ENCODE peak calls at places on chromosomes 7 and 10, in seven cellular contexts. One of them, this sample, is unnamed.

GRCh38 chr10:6322805-6323204 is 120.1 kb downstream of the PFKFB3 start:
- DNase-seq in H1: no peak
- DNase-seq in H9: no peak
- DNase-seq in neuronal stem cell: no peak
- DNase-seq in mesenchymal stem cell: no peak
- DNase-seq in trophoblast cell: no peak
- DNase-seq in IMR-90: no peak
- DNase-seq in this sample: no peak

GRCh38 chr10:118870467-118871243 is 115.9 kb upstream of the CACUL1 start:
- DNase-seq in trophoblast cell: peak
- DNase-seq in IMR-90: peak
- DNase-seq in mesenchymal stem cell: peak
- DNase-seq in H9: no peak
- DNase-seq in H1: no peak
- DNase-seq in neuronal stem cell: no peak
- DNase-seq in this sample: peak

GRCh38 chr7:150830957-150831356 is 21.4 kb upstream of the AOC1 start:
- DNase-seq in IMR-90: no peak
- DNase-seq in trophoblast cell: peak
- DNase-seq in mesenchymal stem cell: no peak
- DNase-seq in H1: no peak
- DNase-seq in neuronal stem cell: no peak
- DNase-seq in H9: no peak
- DNase-seq in this sample: no peak

GRCh38 chr7:135913404-135913803 is 63.8 kb downstream of the MTPN start:
- DNase-seq in trophoblast cell: no peak
- DNase-seq in H1: no peak
- DNase-seq in IMR-90: no peak
- DNase-seq in H9: no peak
- DNase-seq in mesenchymal stem cell: no peak
- DNase-seq in neuronal stem cell: no peak
- DNase-seq in this sample: no peak

GRCh38 chr7:44177570-44178131 is 11.6 kb downstream of the GCK start:
- DNase-seq in neuronal stem cell: no peak
- DNase-seq in IMR-90: peak
- DNase-seq in H9: peak
- DNase-seq in trophoblast cell: no peak
- DNase-seq in H1: no peak
- DNase-seq in mesenchymal stem cell: peak
- DNase-seq in this sample: peak

GRCh38 chr7:96674565-96674964 is 35.1 kb downstream of the SEM1 start:
- DNase-seq in H9: no peak
- DNase-seq in IMR-90: no peak
- DNase-seq in trophoblast cell: no peak
- DNase-seq in mesenchymal stem cell: no peak
- DNase-seq in neuronal stem cell: no peak
- DNase-seq in H1: no peak
- DNase-seq in this sample: no peak

GRCh38 chr7:141452911-141453310 is 98.3 kb upstream of the AGK start:
- DNase-seq in H1: no peak
- DNase-seq in H9: no peak
- DNase-seq in neuronal stem cell: no peak
- DNase-seq in mesenchymal stem cell: no peak
- DNase-seq in trophoblast cell: no peak
- DNase-seq in IMR-90: no peak
- DNase-seq in this sample: no peak

GRCh38 chr10:93991596-93992284 is 2.0 kb upstream of the PLCE1 start:
- DNase-seq in H9: peak
- DNase-seq in H1: no peak
- DNase-seq in trophoblast cell: peak
- DNase-seq in IMR-90: peak
- DNase-seq in mesenchymal stem cell: peak
- DNase-seq in neuronal stem cell: peak
- DNase-seq in this sample: peak

GRCh38 chr10:76036410-76036940 is 605.1 kb downstream of the LRMDA start:
- DNase-seq in trophoblast cell: peak
- DNase-seq in H9: peak
- DNase-seq in mesenchymal stem cell: peak
- DNase-seq in neuronal stem cell: no peak
- DNase-seq in IMR-90: peak
- DNase-seq in H1: peak
- DNase-seq in this sample: peak

GRCh38 chr10:306654-307185 is 171.5 kb downstream of the ZMYND11 start:
- DNase-seq in H1: no peak
- DNase-seq in IMR-90: no peak
- DNase-seq in neuronal stem cell: no peak
- DNase-seq in H9: peak
- DNase-seq in trophoblast cell: peak
- DNase-seq in mesenchymal stem cell: no peak
- DNase-seq in this sample: peak

GRCh38 chr7:13639416-13639815 is 350.1 kb downstream of the ETV1 start:
- DNase-seq in IMR-90: no peak
- DNase-seq in neuronal stem cell: no peak
- DNase-seq in trophoblast cell: no peak
- DNase-seq in H1: no peak
- DNase-seq in mesenchymal stem cell: no peak
- DNase-seq in H9: no peak
- DNase-seq in this sample: no peak

GRCh38 chr7:157540606-157541294 is 203.9 kb downstream of the DNAJB6 start:
- DNase-seq in neuronal stem cell: no peak
- DNase-seq in trophoblast cell: no peak
- DNase-seq in H9: no peak
- DNase-seq in H1: no peak
- DNase-seq in mesenchymal stem cell: no peak
- DNase-seq in IMR-90: no peak
- DNase-seq in this sample: no peak

GRCh38 chr10:81215498-81215897 is 659.5 kb upstream of the NRG3 start:
- DNase-seq in H9: no peak
- DNase-seq in H1: no peak
- DNase-seq in trophoblast cell: no peak
- DNase-seq in neuronal stem cell: no peak
- DNase-seq in IMR-90: no peak
- DNase-seq in mesenchymal stem cell: peak
- DNase-seq in this sample: no peak

GRCh38 chr10:110008518-110009339 is 945 bp downstream of the ADD3 start:
- DNase-seq in mesenchymal stem cell: no peak
- DNase-seq in H1: no peak
- DNase-seq in trophoblast cell: no peak
- DNase-seq in neuronal stem cell: peak
- DNase-seq in IMR-90: no peak
- DNase-seq in H9: peak
- DNase-seq in this sample: peak

GRCh38 chr10:71396714-71397339 is at the start of gene CDH23:
- DNase-seq in IMR-90: no peak
- DNase-seq in H9: peak
- DNase-seq in neuronal stem cell: peak
- DNase-seq in H1: no peak
- DNase-seq in mesenchymal stem cell: no peak
- DNase-seq in trophoblast cell: peak
- DNase-seq in this sample: peak

DNA sequence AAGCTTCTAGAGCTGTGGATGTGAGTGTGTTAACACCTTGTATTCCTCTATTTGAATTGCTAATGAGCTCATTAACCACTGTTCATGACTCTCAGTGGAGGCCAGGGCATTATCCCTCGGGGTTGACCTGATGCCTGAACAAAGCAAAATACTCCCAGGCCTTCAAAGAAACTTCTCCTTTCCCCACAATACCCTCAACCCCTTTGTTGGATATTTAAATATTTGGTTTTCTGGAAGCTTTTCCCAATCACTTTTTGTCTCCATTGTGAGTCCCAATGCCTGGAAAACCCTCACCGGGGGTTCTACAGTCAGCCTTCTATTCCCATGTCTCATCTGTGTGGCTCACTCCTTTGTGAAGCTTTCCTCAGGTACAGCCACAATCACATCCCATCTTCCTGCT is 780.1 kb downstream of the PHTF2 start:
- DNase-seq in IMR-90: no peak
- DNase-seq in neuronal stem cell: peak
- DNase-seq in H1: peak
- DNase-seq in trophoblast cell: no peak
- DNase-seq in mesenchymal stem cell: no peak
- DNase-seq in H9: peak
- DNase-seq in this sample: peak
- H3K18ac ChIP-seq in IMR-90: no peak
- H3K18ac ChIP-seq in neuronal stem cell: no peak
- H3K18ac ChIP-seq in H1: no peak
- H3K18ac ChIP-seq in trophoblast cell: no peak
- H3K18ac ChIP-seq in mesenchymal stem cell: no peak
- H3K18ac ChIP-seq in H9: no peak
- H3K18ac ChIP-seq in this sample: peak

GRCh38 chr10:133282846-133283390 is 6.2 kb upstream of the ADAM8 start:
- DNase-seq in H1: no peak
- DNase-seq in H9: no peak
- DNase-seq in trophoblast cell: no peak
- DNase-seq in mesenchymal stem cell: no peak
- DNase-seq in neuronal stem cell: no peak
- DNase-seq in IMR-90: no peak
- DNase-seq in this sample: no peak

GRCh38 chr10:133287832-133288500 is 11.3 kb upstream of the ADAM8 start:
- DNase-seq in H9: no peak
- DNase-seq in neuronal stem cell: no peak
- DNase-seq in IMR-90: no peak
- DNase-seq in trophoblast cell: no peak
- DNase-seq in H1: no peak
- DNase-seq in mesenchymal stem cell: no peak
- DNase-seq in this sample: no peak

GRCh38 chr10:133286366-133286765 is 9.7 kb upstream of the ADAM8 start:
- DNase-seq in IMR-90: no peak
- DNase-seq in mesenchymal stem cell: no peak
- DNase-seq in H1: no peak
- DNase-seq in trophoblast cell: no peak
- DNase-seq in H9: no peak
- DNase-seq in neuronal stem cell: no peak
- DNase-seq in this sample: no peak

GRCh38 chr10:133283931-133284330 is 7.3 kb upstream of the ADAM8 start:
- DNase-seq in trophoblast cell: no peak
- DNase-seq in IMR-90: no peak
- DNase-seq in neuronal stem cell: no peak
- DNase-seq in mesenchymal stem cell: no peak
- DNase-seq in H1: no peak
- DNase-seq in H9: no peak
- DNase-seq in this sample: no peak

DNA sequence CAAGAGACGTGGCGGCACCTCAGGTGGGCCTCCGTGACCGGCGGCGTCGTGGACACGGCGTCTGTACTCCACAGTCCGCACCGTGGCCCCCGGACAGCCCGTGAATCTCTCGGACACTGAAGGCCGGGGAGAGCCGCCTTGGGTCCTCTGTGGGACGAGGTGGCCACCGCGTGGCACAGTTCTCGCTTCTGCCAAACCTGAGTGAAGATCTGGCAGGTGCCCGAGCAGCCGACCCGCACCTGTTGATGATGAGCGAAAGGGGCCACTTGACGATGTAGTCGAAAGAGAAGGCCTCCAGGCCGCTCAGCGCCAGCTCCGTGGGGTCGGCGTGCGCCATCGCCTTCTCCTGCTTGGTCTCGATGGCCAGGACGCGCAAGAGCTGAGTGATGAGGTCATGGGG is 8.5 kb upstream of the ADAM8 start:
- DNase-seq in IMR-90: no peak
- DNase-seq in H1: no peak
- DNase-seq in mesenchymal stem cell: no peak
- DNase-seq in H9: no peak
- DNase-seq in neuronal stem cell: no peak
- DNase-seq in trophoblast cell: no peak
- DNase-seq in this sample: no peak
- H3K18ac ChIP-seq in IMR-90: no peak
- H3K18ac ChIP-seq in H1: no peak
- H3K18ac ChIP-seq in mesenchymal stem cell: no peak
- H3K18ac ChIP-seq in H9: no peak
- H3K18ac ChIP-seq in neuronal stem cell: no peak
- H3K18ac ChIP-seq in trophoblast cell: no peak
- H3K18ac ChIP-seq in this sample: no peak

DNA sequence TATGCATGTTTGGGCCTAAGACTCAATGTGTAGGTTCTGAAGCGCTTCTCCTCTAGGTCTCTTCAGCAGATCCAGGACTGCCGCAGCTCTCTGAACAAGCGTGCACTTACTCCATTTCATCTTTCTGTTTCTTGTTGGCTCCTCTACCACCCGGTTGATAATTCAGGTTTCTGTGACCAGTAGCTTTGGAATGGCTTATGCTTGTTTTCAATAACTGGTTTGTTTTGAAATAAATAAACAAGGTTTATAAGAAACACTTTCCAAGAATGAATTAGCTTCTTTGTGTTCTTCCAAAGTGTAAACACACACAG is 1.5 kb downstream of the MDFIC start:
- DNase-seq in neuronal stem cell: no peak
- DNase-seq in mesenchymal stem cell: no peak
- DNase-seq in H1: no peak
- DNase-seq in trophoblast cell: no peak
- DNase-seq in IMR-90: no peak
- DNase-seq in H9: no peak
- DNase-seq in this sample: no peak
- H3K18ac ChIP-seq in neuronal stem cell: peak
- H3K18ac ChIP-seq in mesenchymal stem cell: peak
- H3K18ac ChIP-seq in H1: no peak
- H3K18ac ChIP-seq in trophoblast cell: no peak
- H3K18ac ChIP-seq in IMR-90: peak
- H3K18ac ChIP-seq in H9: no peak
- H3K18ac ChIP-seq in this sample: no peak

GRCh38 chr7:57404967-57405421 is 45.0 kb upstream of the ZNF716 start:
- DNase-seq in H1: no peak
- DNase-seq in H9: no peak
- DNase-seq in mesenchymal stem cell: no peak
- DNase-seq in neuronal stem cell: no peak
- DNase-seq in trophoblast cell: no peak
- DNase-seq in IMR-90: no peak
- DNase-seq in this sample: no peak

GRCh38 chr7:57412168-57412567 is 37.8 kb upstream of the ZNF716 start:
- DNase-seq in H1: no peak
- DNase-seq in H9: no peak
- DNase-seq in neuronal stem cell: no peak
- DNase-seq in trophoblast cell: no peak
- DNase-seq in IMR-90: no peak
- DNase-seq in mesenchymal stem cell: no peak
- DNase-seq in this sample: no peak

GRCh38 chr7:57404343-57404966 is 45.5 kb upstream of the ZNF716 start:
- DNase-seq in mesenchymal stem cell: no peak
- DNase-seq in trophoblast cell: peak
- DNase-seq in IMR-90: no peak
- DNase-seq in H9: no peak
- DNase-seq in H1: no peak
- DNase-seq in neuronal stem cell: no peak
- DNase-seq in this sample: no peak

GRCh38 chr7:57403601-57404342 is 46.2 kb upstream of the ZNF716 start:
- DNase-seq in H9: no peak
- DNase-seq in H1: no peak
- DNase-seq in mesenchymal stem cell: no peak
- DNase-seq in trophoblast cell: peak
- DNase-seq in neuronal stem cell: no peak
- DNase-seq in IMR-90: no peak
- DNase-seq in this sample: no peak

DNA sequence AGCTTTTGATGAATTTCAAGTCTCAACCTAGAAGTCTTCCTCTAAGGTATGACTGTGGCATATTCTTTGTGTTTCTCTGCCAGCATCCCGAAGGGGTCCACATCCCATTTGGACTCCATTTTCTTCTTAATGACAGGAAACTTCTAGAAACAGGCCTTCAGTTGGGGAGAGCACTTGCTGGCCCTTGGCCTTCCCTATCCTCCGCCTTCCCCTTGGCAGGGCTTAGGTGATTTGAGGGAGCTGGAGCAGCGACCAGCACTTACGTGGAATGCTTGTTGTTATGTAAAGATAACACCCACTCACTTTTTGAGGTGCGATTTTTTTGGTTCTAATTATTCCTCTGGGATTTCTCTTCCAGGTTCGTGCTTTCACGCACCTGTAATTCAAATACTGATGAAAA is 42.9 kb upstream of the ZNF716 start:
- DNase-seq in H9: no peak
- DNase-seq in IMR-90: no peak
- DNase-seq in H1: no peak
- DNase-seq in trophoblast cell: no peak
- DNase-seq in mesenchymal stem cell: no peak
- DNase-seq in neuronal stem cell: no peak
- DNase-seq in this sample: no peak
- H3K18ac ChIP-seq in H9: no peak
- H3K18ac ChIP-seq in IMR-90: no peak
- H3K18ac ChIP-seq in H1: no peak
- H3K18ac ChIP-seq in trophoblast cell: no peak
- H3K18ac ChIP-seq in mesenchymal stem cell: no peak
- H3K18ac ChIP-seq in neuronal stem cell: no peak
- H3K18ac ChIP-seq in this sample: no peak

This sample was measured in mesendoderm.